ENCODE peak calls at places on chromosomes 7 and 10, in ten cellular contexts. One of them, this sample, is unnamed. For H3K4me1, the result is how much of the 10 kb centered on the place peaks cover.

GRCh38 chr10:11578802-11579255 is 32.6 kb downstream of the USP6NL start:
- ATAC-seq in lower lobe of right lung: no peak
- ATAC-seq in Panc1: no peak
- ATAC-seq in heart left ventricle: no peak
- ATAC-seq in RWPE2: no peak
- ATAC-seq in upper lobe of right lung: no peak
- ATAC-seq in HCT116: no peak
- ATAC-seq in psoas muscle: no peak
- ATAC-seq in GM23338: no peak
- ATAC-seq in HepG2: no peak
- ATAC-seq in this sample: no peak

GRCh38 chr10:34667177-34667576 is 147.9 kb downstream of the PARD3 start:
- ATAC-seq in lower lobe of right lung: no peak
- ATAC-seq in Panc1: no peak
- ATAC-seq in heart left ventricle: no peak
- ATAC-seq in RWPE2: no peak
- ATAC-seq in upper lobe of right lung: no peak
- ATAC-seq in HCT116: peak
- ATAC-seq in psoas muscle: no peak
- ATAC-seq in GM23338: no peak
- ATAC-seq in HepG2: peak
- ATAC-seq in this sample: no peak

GRCh38 chr7:75892634-75893272 is 13.9 kb downstream of the RHBDD2 start:
- ATAC-seq in lower lobe of right lung: peak
- ATAC-seq in Panc1: peak
- ATAC-seq in heart left ventricle: peak
- ATAC-seq in RWPE2: peak
- ATAC-seq in upper lobe of right lung: peak
- ATAC-seq in HCT116: peak
- ATAC-seq in psoas muscle: peak
- ATAC-seq in GM23338: no peak
- ATAC-seq in HepG2: peak
- ATAC-seq in this sample: peak

GRCh38 chr7:129889133-129889854 is 63.5 kb downstream of the UBE2H start:
- ATAC-seq in lower lobe of right lung: peak
- ATAC-seq in Panc1: no peak
- ATAC-seq in heart left ventricle: no peak
- ATAC-seq in RWPE2: no peak
- ATAC-seq in upper lobe of right lung: peak
- ATAC-seq in HCT116: no peak
- ATAC-seq in psoas muscle: peak
- ATAC-seq in GM23338: no peak
- ATAC-seq in HepG2: peak
- ATAC-seq in this sample: no peak

GRCh38 chr10:80589726-80590373 is 52.1 kb downstream of the SH2D4B start:
- ATAC-seq in lower lobe of right lung: no peak
- ATAC-seq in Panc1: no peak
- ATAC-seq in heart left ventricle: no peak
- ATAC-seq in RWPE2: no peak
- ATAC-seq in upper lobe of right lung: no peak
- ATAC-seq in HCT116: no peak
- ATAC-seq in psoas muscle: no peak
- ATAC-seq in GM23338: peak
- ATAC-seq in HepG2: no peak
- ATAC-seq in this sample: no peak

GRCh38 chr10:132615346-132616169 is 78.0 kb downstream of the INPP5A start:
- ATAC-seq in lower lobe of right lung: no peak
- ATAC-seq in Panc1: no peak
- ATAC-seq in heart left ventricle: no peak
- ATAC-seq in RWPE2: no peak
- ATAC-seq in upper lobe of right lung: no peak
- ATAC-seq in HCT116: no peak
- ATAC-seq in psoas muscle: no peak
- ATAC-seq in GM23338: no peak
- ATAC-seq in HepG2: no peak
- ATAC-seq in this sample: no peak

GRCh38 chr10:53284615-53285182 is 512.1 kb upstream of the MBL2 start:
- ATAC-seq in lower lobe of right lung: peak
- ATAC-seq in Panc1: no peak
- ATAC-seq in heart left ventricle: no peak
- ATAC-seq in RWPE2: peak
- ATAC-seq in upper lobe of right lung: no peak
- ATAC-seq in HCT116: no peak
- ATAC-seq in psoas muscle: no peak
- ATAC-seq in GM23338: no peak
- ATAC-seq in HepG2: no peak
- ATAC-seq in this sample: no peak

GRCh38 chr10:98256692-98257091 is 11.3 kb downstream of the LOXL4 start:
- ATAC-seq in lower lobe of right lung: no peak
- ATAC-seq in Panc1: no peak
- ATAC-seq in heart left ventricle: no peak
- ATAC-seq in RWPE2: no peak
- ATAC-seq in upper lobe of right lung: no peak
- ATAC-seq in HCT116: no peak
- ATAC-seq in psoas muscle: no peak
- ATAC-seq in GM23338: no peak
- ATAC-seq in HepG2: no peak
- ATAC-seq in this sample: no peak

GRCh38 chr7:5584091-5584490 is 160.5 kb upstream of the TNRC18 start:
- ATAC-seq in lower lobe of right lung: no peak
- ATAC-seq in Panc1: no peak
- ATAC-seq in heart left ventricle: no peak
- ATAC-seq in RWPE2: no peak
- ATAC-seq in upper lobe of right lung: no peak
- ATAC-seq in HCT116: peak
- ATAC-seq in psoas muscle: no peak
- ATAC-seq in GM23338: no peak
- ATAC-seq in HepG2: peak
- ATAC-seq in this sample: no peak

GRCh38 chr10:28558923-28559508 is 26.1 kb downstream of the WAC start:
- ATAC-seq in lower lobe of right lung: peak
- ATAC-seq in Panc1: no peak
- ATAC-seq in heart left ventricle: no peak
- ATAC-seq in RWPE2: peak
- ATAC-seq in upper lobe of right lung: peak
- ATAC-seq in HCT116: no peak
- ATAC-seq in psoas muscle: peak
- ATAC-seq in GM23338: no peak
- ATAC-seq in HepG2: no peak
- ATAC-seq in this sample: no peak

GRCh38 chr7:42319631-42320030 is 82.6 kb upstream of the GLI3 start:
- ATAC-seq in lower lobe of right lung: no peak
- ATAC-seq in Panc1: no peak
- ATAC-seq in heart left ventricle: no peak
- ATAC-seq in RWPE2: no peak
- ATAC-seq in upper lobe of right lung: no peak
- ATAC-seq in HCT116: no peak
- ATAC-seq in psoas muscle: no peak
- ATAC-seq in GM23338: no peak
- ATAC-seq in HepG2: no peak
- ATAC-seq in this sample: no peak

GRCh38 chr7:42351313-42351935 is 114.4 kb upstream of the GLI3 start:
- ATAC-seq in lower lobe of right lung: peak
- ATAC-seq in Panc1: no peak
- ATAC-seq in heart left ventricle: peak
- ATAC-seq in RWPE2: no peak
- ATAC-seq in upper lobe of right lung: peak
- ATAC-seq in HCT116: no peak
- ATAC-seq in psoas muscle: no peak
- ATAC-seq in GM23338: no peak
- ATAC-seq in HepG2: no peak
- ATAC-seq in this sample: no peak

GRCh38 chr7:65387893-65388292 is 14.2 kb downstream of the ZNF92 start:
- ATAC-seq in lower lobe of right lung: no peak
- ATAC-seq in Panc1: no peak
- ATAC-seq in heart left ventricle: no peak
- ATAC-seq in RWPE2: no peak
- ATAC-seq in upper lobe of right lung: no peak
- ATAC-seq in HCT116: no peak
- ATAC-seq in psoas muscle: no peak
- ATAC-seq in GM23338: no peak
- ATAC-seq in HepG2: no peak
- ATAC-seq in this sample: no peak

GRCh38 chr7:6234384-6234783 is 38.0 kb downstream of the CYTH3 start:
- ATAC-seq in lower lobe of right lung: no peak
- ATAC-seq in Panc1: no peak
- ATAC-seq in heart left ventricle: no peak
- ATAC-seq in RWPE2: no peak
- ATAC-seq in upper lobe of right lung: no peak
- ATAC-seq in HCT116: no peak
- ATAC-seq in psoas muscle: no peak
- ATAC-seq in GM23338: no peak
- ATAC-seq in HepG2: no peak
- ATAC-seq in this sample: no peak

GRCh38 chr7:78996013-78996412 is 457.5 kb downstream of the MAGI2 start:
- ATAC-seq in lower lobe of right lung: no peak
- ATAC-seq in Panc1: no peak
- ATAC-seq in heart left ventricle: no peak
- ATAC-seq in RWPE2: no peak
- ATAC-seq in upper lobe of right lung: no peak
- ATAC-seq in HCT116: no peak
- ATAC-seq in psoas muscle: no peak
- ATAC-seq in GM23338: no peak
- ATAC-seq in HepG2: no peak
- ATAC-seq in this sample: no peak

GRCh38 chr7:143493755-143494154 is 16.1 kb downstream of the TAS2R41 start:
- ATAC-seq in lower lobe of right lung: no peak
- ATAC-seq in Panc1: no peak
- ATAC-seq in heart left ventricle: no peak
- ATAC-seq in RWPE2: no peak
- ATAC-seq in upper lobe of right lung: no peak
- ATAC-seq in HCT116: no peak
- ATAC-seq in psoas muscle: no peak
- ATAC-seq in GM23338: no peak
- ATAC-seq in HepG2: no peak
- ATAC-seq in this sample: no peak

GRCh38 chr7:32152576-32152975 is 82.4 kb upstream of the PDE1C start:
- ATAC-seq in lower lobe of right lung: no peak
- ATAC-seq in Panc1: no peak
- ATAC-seq in heart left ventricle: no peak
- ATAC-seq in RWPE2: no peak
- ATAC-seq in upper lobe of right lung: no peak
- ATAC-seq in HCT116: no peak
- ATAC-seq in psoas muscle: no peak
- ATAC-seq in GM23338: no peak
- ATAC-seq in HepG2: no peak
- ATAC-seq in this sample: no peak
- H3K27ac ChIP-seq in lower lobe of right lung: no peak
- H3K27ac ChIP-seq in Panc1: no peak
- H3K27ac ChIP-seq in heart left ventricle: peak
- H3K27ac ChIP-seq in RWPE2: no peak
- H3K27ac ChIP-seq in upper lobe of right lung: no peak
- H3K27ac ChIP-seq in HCT116: no peak
- H3K27ac ChIP-seq in psoas muscle: no peak
- H3K27ac ChIP-seq in GM23338: no peak
- H3K27ac ChIP-seq in HepG2: no peak
- H3K27ac ChIP-seq in this sample: no peak

GRCh38 chr7:126809188-126809587 is 443.6 kb downstream of the GRM8 start:
- ATAC-seq in lower lobe of right lung: no peak
- ATAC-seq in Panc1: no peak
- ATAC-seq in heart left ventricle: no peak
- ATAC-seq in RWPE2: no peak
- ATAC-seq in upper lobe of right lung: no peak
- ATAC-seq in HCT116: no peak
- ATAC-seq in psoas muscle: no peak
- ATAC-seq in GM23338: no peak
- ATAC-seq in HepG2: no peak
- ATAC-seq in this sample: no peak
- H3K4me1 ChIP-seq in lower lobe of right lung: under half
- H3K4me1 ChIP-seq in Panc1: under half
- H3K4me1 ChIP-seq in heart left ventricle: under half
- H3K4me1 ChIP-seq in RWPE2: under half
- H3K4me1 ChIP-seq in upper lobe of right lung: under half
- H3K4me1 ChIP-seq in HCT116: under half
- H3K4me1 ChIP-seq in psoas muscle: under half
- H3K4me1 ChIP-seq in GM23338: under half
- H3K4me1 ChIP-seq in HepG2: under half
- H3K4me1 ChIP-seq in this sample: under half

GRCh38 chr7:140688341-140688740 is 8.2 kb upstream of the NDUFB2 start:
- ATAC-seq in lower lobe of right lung: no peak
- ATAC-seq in Panc1: no peak
- ATAC-seq in heart left ventricle: no peak
- ATAC-seq in RWPE2: no peak
- ATAC-seq in upper lobe of right lung: no peak
- ATAC-seq in HCT116: no peak
- ATAC-seq in psoas muscle: no peak
- ATAC-seq in GM23338: no peak
- ATAC-seq in HepG2: no peak
- ATAC-seq in this sample: no peak
- H3K27ac ChIP-seq in lower lobe of right lung: no peak
- H3K27ac ChIP-seq in Panc1: no peak
- H3K27ac ChIP-seq in heart left ventricle: no peak
- H3K27ac ChIP-seq in RWPE2: no peak
- H3K27ac ChIP-seq in upper lobe of right lung: no peak
- H3K27ac ChIP-seq in HCT116: no peak
- H3K27ac ChIP-seq in psoas muscle: no peak
- H3K27ac ChIP-seq in GM23338: no peak
- H3K27ac ChIP-seq in HepG2: no peak
- H3K27ac ChIP-seq in this sample: no peak

DNA sequence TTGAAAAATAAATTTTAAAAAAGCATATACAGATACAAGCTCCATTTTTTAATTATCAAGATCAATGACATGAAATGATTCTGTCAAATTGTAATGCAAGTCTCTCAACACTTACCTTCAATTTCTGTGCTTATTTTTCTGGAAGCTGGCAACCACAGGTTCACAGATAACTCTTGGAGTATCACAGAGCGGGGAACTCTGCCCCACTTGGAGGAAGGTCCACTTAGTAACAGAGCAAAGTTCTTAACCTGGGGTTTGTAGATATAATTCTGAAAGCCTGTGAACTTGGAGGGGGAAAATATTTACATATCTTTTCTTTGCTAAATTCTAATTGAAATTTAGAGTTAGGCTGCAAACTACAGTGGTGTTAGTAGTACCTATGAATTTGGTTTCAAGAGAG is 2.3 kb upstream of the MGAM start:
- ATAC-seq in lower lobe of right lung: no peak
- ATAC-seq in Panc1: no peak
- ATAC-seq in heart left ventricle: no peak
- ATAC-seq in RWPE2: no peak
- ATAC-seq in upper lobe of right lung: no peak
- ATAC-seq in HCT116: no peak
- ATAC-seq in psoas muscle: no peak
- ATAC-seq in GM23338: no peak
- ATAC-seq in HepG2: no peak
- ATAC-seq in this sample: no peak
- H3K4me1 ChIP-seq in lower lobe of right lung: under half
- H3K4me1 ChIP-seq in Panc1: under half
- H3K4me1 ChIP-seq in heart left ventricle: under half
- H3K4me1 ChIP-seq in RWPE2: under half
- H3K4me1 ChIP-seq in upper lobe of right lung: under half
- H3K4me1 ChIP-seq in HCT116: under half
- H3K4me1 ChIP-seq in psoas muscle: under half
- H3K4me1 ChIP-seq in GM23338: under half
- H3K4me1 ChIP-seq in HepG2: under half
- H3K4me1 ChIP-seq in this sample: under half

DNA sequence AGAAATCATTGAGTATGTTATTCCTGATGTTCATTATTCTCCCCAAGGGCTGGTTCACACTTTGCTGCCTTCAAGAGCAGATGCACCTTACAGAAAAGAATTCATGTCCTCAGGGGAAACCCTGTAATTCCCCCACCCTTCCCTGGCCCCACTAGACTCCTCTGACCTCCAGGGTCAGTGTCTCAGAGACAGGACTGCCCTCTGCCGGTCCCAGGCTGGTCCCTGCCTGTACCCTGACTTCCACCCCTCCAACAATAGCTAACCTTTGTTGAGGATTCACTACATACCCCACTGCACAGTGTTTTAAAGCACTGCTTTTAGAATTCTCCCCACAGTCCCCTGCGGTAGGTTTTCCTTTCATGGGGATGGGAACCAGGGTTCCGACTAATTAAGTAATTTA is 4.4 kb upstream of the SEPHS1 start:
- ATAC-seq in lower lobe of right lung: no peak
- ATAC-seq in Panc1: no peak
- ATAC-seq in heart left ventricle: no peak
- ATAC-seq in RWPE2: no peak
- ATAC-seq in upper lobe of right lung: no peak
- ATAC-seq in HCT116: no peak
- ATAC-seq in psoas muscle: no peak
- ATAC-seq in GM23338: peak
- ATAC-seq in HepG2: peak
- ATAC-seq in this sample: no peak
- H3K27ac ChIP-seq in lower lobe of right lung: no peak
- H3K27ac ChIP-seq in Panc1: no peak
- H3K27ac ChIP-seq in heart left ventricle: no peak
- H3K27ac ChIP-seq in RWPE2: no peak
- H3K27ac ChIP-seq in upper lobe of right lung: no peak
- H3K27ac ChIP-seq in HCT116: no peak
- H3K27ac ChIP-seq in psoas muscle: no peak
- H3K27ac ChIP-seq in GM23338: peak
- H3K27ac ChIP-seq in HepG2: no peak
- H3K27ac ChIP-seq in this sample: no peak